ENCODE peak calls at places on chromosomes 6 and 20, in six cellular contexts. N is KBM-7, K is HT1080, C is bronchial epithelial cell, O is RPMI8226, W is SW 1271. I is an unnamed sample.

GRCh38 chr6:110858562-110859214 is 15.9 kb upstream of the AMD1 start:
- DNase-seq in K (no peak), N (no peak), W (no peak), O (no peak), C (no peak), I (no peak)

GRCh38 chr6:158642805-158643489 is 1.6 kb downstream of the DYNLT1 start:
- DNase-seq in C (no peak), W (no peak), K (peak), N (no peak), O (no peak), I (no peak)

GRCh38 chr20:10338781-10339180 is 95.2 kb downstream of the MKKS start:
- DNase-seq in O (no peak), W (no peak), N (no peak), K (no peak), C (no peak), I (no peak)

GRCh38 chr20:37901667-37902503 is 1.0 kb upstream of the VSTM2L start:
- DNase-seq in O (peak), C (peak), W (no peak), K (peak), N (peak), I (peak)

GRCh38 chr20:33803921-33804337 is 7.2 kb upstream of the CHMP4B start:
- DNase-seq in C (peak), O (no peak), N (no peak), W (peak), K (peak), I (no peak)

GRCh38 chr6:3822747-3823445 is 26.3 kb upstream of the FAM50B start:
- DNase-seq in K (no peak), O (no peak), N (no peak), W (no peak), C (peak), I (no peak)

GRCh38 chr20:21027569-21027968 is 78.6 kb downstream of the LINC00237 start:
- DNase-seq in K (peak), N (peak), C (no peak), O (peak), W (peak), I (no peak)

GRCh38 chr6:30917487-30917886 is 3.4 kb downstream of the VARS2 start:
- DNase-seq in K (no peak), O (no peak), N (no peak), W (no peak), C (no peak), I (no peak)

GRCh38 chr20:52766645-52767435 is 205.3 kb upstream of the TSHZ2 start:
- DNase-seq in C (no peak), W (no peak), O (no peak), N (no peak), K (no peak), I (no peak)

GRCh38 chr6:43628392-43629103 is 516 bp downstream of the GTPBP2 start:
- DNase-seq in K (peak), W (no peak), C (peak), N (peak), O (peak), I (peak)

GRCh38 chr6:70060680-70061079 is 194.3 kb downstream of the COL19A1 start:
- DNase-seq in K (no peak), W (no peak), C (no peak), O (no peak), N (no peak), I (no peak)

GRCh38 chr6:170180671-170181337 is 110.1 kb downstream of the DLL1 start:
- DNase-seq in K (no peak), W (no peak), N (no peak), C (no peak), O (no peak), I (no peak)

GRCh38 chr20:44689809-44690208 is 25.4 kb upstream of the CCN5 start:
- DNase-seq in W (no peak), K (no peak), C (no peak), O (no peak), N (no peak), I (no peak)

GRCh38 chr20:33176101-33176500 is 8.1 kb downstream of the BPIFA2 start:
- DNase-seq in C (no peak), O (no peak), W (no peak), N (no peak), K (no peak), I (no peak)

GRCh38 chr6:16514249-16514648 is 247.0 kb downstream of the ATXN1 start:
- DNase-seq in W (no peak), N (peak), C (peak), K (peak), O (peak), I (no peak)

GRCh38 chr6:28137458-28138020 is 4.1 kb upstream of the ZKSCAN8 start:
- DNase-seq in K (no peak), C (peak), N (peak), W (no peak), O (peak), I (no peak)